ENCODE peak calls at places on chromosome X, in four cellular contexts. Z, L, Q and G are unnamed samples.

GRCh38 chrX:45743081-45743533 is 542.4 kb upstream of the DIPK2B start:
- DNase-seq in L (peak; percentile 61), Q (peak; percentile 78), Z (no peak), G (peak; percentile 25)

GRCh38 chrX:149539283-149540132 is 1.3 kb upstream of the EOLA1 start:
- DNase-seq in Q (peak; percentile 91), Z (peak; percentile 76), L (peak; percentile 93), G (peak; percentile 76)

GRCh38 chrX:20189171-20189570 is 47.5 kb upstream of the EIF1AX start:
- DNase-seq in L (no peak), Q (no peak), Z (no peak), G (no peak)

GRCh38 chrX:72026341-72027023 is 105.2 kb downstream of the RTL5 start:
- DNase-seq in Q (no peak), Z (no peak), L (no peak), G (no peak)

GRCh38 chrX:123601437-123601836 is 131.4 kb downstream of the THOC2 start:
- DNase-seq in L (no peak), Q (no peak), Z (no peak), G (no peak)

GRCh38 chrX:7047951-7048350 is 99.6 kb upstream of the STS start:
- DNase-seq in L (no peak), Z (no peak), Q (no peak), G (no peak)

GRCh38 chrX:136810493-136810892 is 29.8 kb upstream of the ARHGEF6 start:
- DNase-seq in Q (no peak), Z (no peak), L (no peak), G (no peak)

GRCh38 chrX:24963823-24964222 is 51.9 kb downstream of the ARX start:
- DNase-seq in Q (no peak), L (no peak), Z (no peak), G (no peak)

GRCh38 chrX:96985046-96985445 is 101.3 kb downstream of the RPA4 start:
- DNase-seq in Q (no peak), Z (no peak), L (no peak), G (peak; percentile 0)

GRCh38 chrX:1537031-1537715 is at the start of gene P2RY8:
- DNase-seq in Q (no peak), Z (no peak), L (no peak), G (no peak)

GRCh38 chrX:106415276-106415895 is 196.4 kb upstream of the RADX start:
- DNase-seq in Z (no peak), Q (peak; percentile 0), L (peak; percentile 1), G (peak; percentile 20)

GRCh38 chrX:150680974-150681373 is 12.2 kb upstream of the MTMR1 start:
- DNase-seq in L (peak; percentile 28), Z (no peak), Q (no peak), G (peak; percentile 27)

GRCh38 chrX:11724122-11725017 is 33.7 kb upstream of the MSL3 start:
- DNase-seq in Q (peak; percentile 1), Z (no peak), L (peak; percentile 29), G (peak; percentile 11)

GRCh38 chrX:122579036-122579435 is 605.0 kb upstream of the GRIA3 start:
- DNase-seq in Q (no peak), Z (no peak), L (no peak), G (no peak)

GRCh38 chrX:14027511-14028019 is 2.1 kb downstream of the GEMIN8 start:
- DNase-seq in L (peak; percentile 80), Q (peak; percentile 45), Z (no peak), G (peak; percentile 38)

GRCh38 chrX:131728295-131729145 is 184.6 kb downstream of the OR13H1 start:
- DNase-seq in L (no peak), Z (no peak), Q (no peak), G (no peak)

GRCh38 chrX:1592863-1593201 is 1.4 kb downstream of the AKAP17A start:
- DNase-seq in Z (no peak), Q (no peak), L (no peak), G (peak; percentile 6)

GRCh38 chrX:22526339-22526738 is 253.6 kb downstream of the CBLL2 start:
- DNase-seq in L (peak; percentile 17), Z (no peak), Q (peak; percentile 72), G (peak; percentile 65)

GRCh38 chrX:134571831-134572230 is 86.4 kb downstream of the PLAC1 start:
- DNase-seq in Q (no peak), Z (no peak), L (peak; percentile 35), G (no peak)

GRCh38 chrX:63661676-63662075 is 123.3 kb downstream of the ARHGEF9 start:
- DNase-seq in L (no peak), Q (no peak), Z (no peak), G (no peak)

GRCh38 chrX:107629533-107629909 is 1.2 kb downstream of the PRPS1 start:
- DNase-seq in L (peak; percentile 5), Z (no peak), Q (no peak), G (peak; percentile 3)

DNA sequence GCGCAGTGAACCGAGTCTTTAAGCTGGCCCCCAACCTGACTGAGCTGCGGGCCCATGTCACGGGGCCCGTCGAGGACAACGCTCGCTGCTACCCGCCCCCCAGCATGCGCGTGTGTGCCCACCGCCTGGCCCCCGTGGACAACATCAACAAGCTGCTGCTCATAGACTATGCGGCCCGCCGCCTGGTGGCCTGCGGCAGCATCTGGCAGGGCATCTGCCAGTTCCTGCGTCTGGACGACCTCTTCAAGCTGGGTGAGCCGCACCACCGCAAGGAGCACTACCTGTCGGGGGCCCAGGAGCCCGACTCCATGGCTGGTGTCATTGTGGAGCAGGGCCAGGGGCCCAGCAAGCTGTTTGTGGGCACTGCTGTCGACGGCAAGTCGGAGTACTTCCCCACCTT is 2.2 kb downstream of the PLXNA3 start:
- DNase-seq in Q (no peak), L (no peak), Z (no peak), G (no peak)
- TF ChIP-seq CTCF in Q (no peak), L (no peak), Z (peak; percentile 15), G (no peak)

GRCh38 chrX:68422478-68422877 is 10.8 kb downstream of the OPHN1 start:
- DNase-seq in Z (no peak), Q (no peak), L (no peak), G (no peak)

GRCh38 chrX:68421651-68422050 is 11.6 kb downstream of the OPHN1 start:
- DNase-seq in L (no peak), Q (peak; percentile 4), Z (no peak), G (no peak)

GRCh38 chrX:68419934-68420333 is 13.4 kb downstream of the OPHN1 start:
- DNase-seq in Q (no peak), L (no peak), Z (no peak), G (no peak)

GRCh38 chrX:68417651-68418050 is 15.6 kb downstream of the OPHN1 start:
- DNase-seq in Z (no peak), Q (no peak), L (no peak), G (no peak)

DNA sequence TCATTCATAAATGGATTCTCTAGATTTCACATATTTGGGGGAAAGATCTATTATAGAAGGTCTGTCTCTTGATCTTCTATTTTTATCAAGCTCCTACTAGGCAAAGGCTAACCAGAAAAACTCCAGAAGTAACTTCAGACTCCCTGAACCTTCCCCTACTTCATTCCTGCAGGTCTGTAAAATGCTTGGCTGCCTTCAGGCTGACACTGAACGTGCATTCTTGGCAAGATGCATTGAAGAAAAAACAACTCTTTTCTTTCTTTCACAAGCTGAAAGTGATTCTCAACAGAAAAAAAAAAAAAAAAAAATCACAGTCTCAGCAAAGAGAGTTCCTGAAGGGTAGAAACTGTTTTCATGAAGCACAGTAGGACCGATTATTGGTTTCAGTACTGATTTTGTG is 12.7 kb downstream of the OPHN1 start:
- DNase-seq in Z (no peak), L (no peak), Q (no peak), G (no peak)
- TF ChIP-seq CTCF in Z (no peak), L (no peak), Q (no peak), G (no peak)

GRCh38 chrX:139936259-139936658 is 3.4 kb upstream of the ATP11C start:
- DNase-seq in L (no peak), Z (no peak), Q (no peak), G (no peak)
- TF ChIP-seq CTCF in L (no peak), Z (no peak), Q (peak; percentile 28), G (no peak)

DNA sequence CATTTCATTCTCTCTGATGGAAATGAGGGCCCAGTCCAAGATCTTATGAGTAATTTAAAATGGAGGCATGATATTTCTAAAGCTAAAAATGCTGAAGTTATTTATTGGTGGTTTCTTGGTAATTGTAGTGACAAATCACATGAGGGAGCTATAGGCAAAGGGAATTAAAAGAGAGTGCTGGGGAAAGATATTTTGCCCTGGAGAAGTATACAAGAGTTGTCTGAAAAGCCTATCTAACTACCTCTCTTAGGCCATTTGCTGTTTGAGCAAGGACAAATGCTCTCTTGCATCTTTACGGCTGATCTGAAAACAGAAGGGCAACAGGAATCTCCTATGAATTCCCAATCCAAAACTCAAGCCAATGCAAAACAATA is 89.4 kb downstream of the FMR1NB start:
- DNase-seq in Z (no peak), Q (no peak), L (no peak), G (no peak)
- TF ChIP-seq CTCF in Z (no peak), Q (no peak), L (no peak), G (no peak)

GRCh38 chrX:110983024-110983423 is 113.0 kb upstream of the PAK3 start:
- DNase-seq in Q (no peak), Z (no peak), L (no peak), G (no peak)

GRCh38 chrX:110989869-110990268 is 106.1 kb upstream of the PAK3 start:
- DNase-seq in L (no peak), Z (no peak), Q (no peak), G (no peak)

GRCh38 chrX:110985470-110985869 is 110.5 kb upstream of the PAK3 start:
- DNase-seq in L (no peak), Q (no peak), Z (no peak), G (no peak)

GRCh38 chrX:110989447-110989846 is 106.5 kb upstream of the PAK3 start:
- DNase-seq in Q (no peak), L (no peak), Z (no peak), G (no peak)

DNA sequence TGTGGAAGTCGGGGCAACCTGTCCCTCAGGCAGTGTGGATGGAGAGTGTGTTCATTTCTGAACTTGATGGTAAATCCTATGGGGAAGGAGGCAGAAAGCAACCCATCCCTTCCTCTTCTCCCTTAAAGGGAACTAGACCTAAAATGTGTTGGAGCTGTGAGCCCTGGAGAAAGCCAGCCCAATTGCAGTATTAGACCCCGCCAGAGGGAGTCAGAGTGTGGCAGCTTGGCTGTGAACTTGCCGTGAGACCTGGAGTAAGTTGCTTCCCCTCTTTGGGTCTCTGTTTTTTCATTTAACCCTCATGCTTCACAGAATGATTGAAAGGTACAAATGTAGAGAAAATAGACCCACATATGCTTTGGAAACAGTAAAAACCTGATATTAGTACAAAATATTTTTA is 108.7 kb upstream of the PAK3 start:
- DNase-seq in Z (no peak), L (no peak), Q (no peak), G (no peak)
- TF ChIP-seq CTCF in Z (no peak), L (no peak), Q (no peak), G (no peak)

GRCh38 chrX:77453190-77453589 is 6.0 kb downstream of the FGF16 start:
- DNase-seq in Q (no peak), L (no peak), Z (no peak), G (no peak)
- TF ChIP-seq CTCF in Q (no peak), L (no peak), Z (no peak), G (no peak)

DNA sequence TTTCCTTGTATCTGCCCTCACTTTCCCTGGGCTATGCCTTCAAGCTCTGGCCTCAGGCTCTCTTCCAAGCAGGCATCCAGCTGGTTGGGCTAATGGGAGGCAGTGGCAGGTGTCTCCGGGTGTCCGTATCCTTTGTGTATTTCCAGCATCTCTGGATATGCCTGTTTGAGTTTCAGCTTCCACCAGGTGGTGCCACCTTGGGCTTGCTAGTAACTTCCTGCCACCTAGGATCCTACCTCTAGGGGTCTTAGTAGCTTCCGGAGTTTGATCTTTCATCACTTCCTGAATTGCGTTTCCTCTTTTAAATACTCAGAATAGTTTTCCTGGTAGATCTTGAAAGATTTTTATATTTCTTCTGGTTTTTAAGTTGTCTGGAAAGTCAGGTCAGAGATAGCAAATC is 23.2 kb upstream of the ANOS1 start:
- DNase-seq in L (no peak), Q (no peak), Z (no peak), G (no peak)
- TF ChIP-seq CTCF in L (no peak), Q (peak; percentile 44), Z (no peak), G (no peak)

GRCh38 chrX:34918856-34919255 is 23.7 kb upstream of the FAM47B start:
- DNase-seq in Z (no peak), Q (peak; percentile 69), L (peak; percentile 67), G (peak; percentile 10)
- TF ChIP-seq CTCF in Z (no peak), Q (peak; percentile 75), L (peak; percentile 42), G (no peak)